ENCODE peak calls at places on chromosomes 2 and 18, in six cellular contexts. One of them, this sample, is unnamed.

GRCh38 chr2:137964066-137964858 is at the start of gene HNMT:
- DNase-seq in adrenal gland: peak; percentile 21
- DNase-seq in spleen: no peak
- DNase-seq in uterus: no peak
- DNase-seq in ovary: peak; percentile 34
- DNase-seq in OCI-LY7: no peak
- DNase-seq in this sample: peak; percentile 42

GRCh38 chr2:223041527-223042109 is 10.4 kb upstream of the KCNE4 start:
- DNase-seq in OCI-LY7: no peak
- DNase-seq in adrenal gland: peak; percentile 55
- DNase-seq in spleen: no peak
- DNase-seq in ovary: peak; percentile 71
- DNase-seq in uterus: peak; percentile 80
- DNase-seq in this sample: peak; percentile 83

GRCh38 chr2:41394541-41394940 is 653.3 kb upstream of the PKDCC start:
- DNase-seq in adrenal gland: no peak
- DNase-seq in uterus: no peak
- DNase-seq in spleen: no peak
- DNase-seq in ovary: no peak
- DNase-seq in OCI-LY7: no peak
- DNase-seq in this sample: no peak

GRCh38 chr2:28342081-28342967 is 50.3 kb upstream of the FOSL2 start:
- DNase-seq in ovary: peak; percentile 83
- DNase-seq in OCI-LY7: no peak
- DNase-seq in adrenal gland: peak; percentile 60
- DNase-seq in uterus: peak; percentile 84
- DNase-seq in spleen: peak; percentile 57
- DNase-seq in this sample: peak; percentile 53

GRCh38 chr2:213087040-213087439 is 64.4 kb downstream of the IKZF2 start:
- DNase-seq in OCI-LY7: no peak
- DNase-seq in uterus: no peak
- DNase-seq in ovary: no peak
- DNase-seq in spleen: no peak
- DNase-seq in adrenal gland: no peak
- DNase-seq in this sample: no peak

GRCh38 chr2:162252147-162252546 is 8.9 kb upstream of the FAP start:
- DNase-seq in uterus: no peak
- DNase-seq in OCI-LY7: no peak
- DNase-seq in adrenal gland: no peak
- DNase-seq in ovary: no peak
- DNase-seq in spleen: no peak
- DNase-seq in this sample: no peak

GRCh38 chr2:133146893-133147292 is 421.4 kb downstream of the NCKAP5 start:
- DNase-seq in OCI-LY7: no peak
- DNase-seq in adrenal gland: no peak
- DNase-seq in uterus: no peak
- DNase-seq in spleen: no peak
- DNase-seq in ovary: no peak
- DNase-seq in this sample: no peak

GRCh38 chr18:10482985-10483949 is 28.8 kb downstream of the APCDD1 start:
- DNase-seq in OCI-LY7: peak; percentile 81
- DNase-seq in adrenal gland: peak; percentile 55
- DNase-seq in spleen: no peak
- DNase-seq in uterus: no peak
- DNase-seq in ovary: peak; percentile 83
- DNase-seq in this sample: no peak

GRCh38 chr2:193371200-193371599 is 1176.5 kb upstream of the TMEFF2 start:
- DNase-seq in OCI-LY7: no peak
- DNase-seq in ovary: no peak
- DNase-seq in uterus: no peak
- DNase-seq in spleen: no peak
- DNase-seq in adrenal gland: no peak
- DNase-seq in this sample: no peak

GRCh38 chr2:88919087-88919738 is 227.7 kb downstream of the RPIA start:
- DNase-seq in uterus: no peak
- DNase-seq in OCI-LY7: no peak
- DNase-seq in spleen: no peak
- DNase-seq in adrenal gland: no peak
- DNase-seq in ovary: no peak
- DNase-seq in this sample: no peak

GRCh38 chr2:224946911-224947310 is 95.4 kb downstream of the DOCK10 start:
- DNase-seq in spleen: no peak
- DNase-seq in uterus: no peak
- DNase-seq in OCI-LY7: peak; percentile 86
- DNase-seq in ovary: no peak
- DNase-seq in adrenal gland: no peak
- DNase-seq in this sample: no peak
- H3K27ac ChIP-seq in spleen: peak overlapping the region; percentile 89
- H3K27ac ChIP-seq in uterus: no peak overlapping the region
- H3K27ac ChIP-seq in OCI-LY7: peak overlapping the region; percentile 92
- H3K27ac ChIP-seq in ovary: no peak overlapping the region
- H3K27ac ChIP-seq in adrenal gland: no peak overlapping the region
- H3K27ac ChIP-seq in this sample: peak overlapping the region; percentile 89

DNA sequence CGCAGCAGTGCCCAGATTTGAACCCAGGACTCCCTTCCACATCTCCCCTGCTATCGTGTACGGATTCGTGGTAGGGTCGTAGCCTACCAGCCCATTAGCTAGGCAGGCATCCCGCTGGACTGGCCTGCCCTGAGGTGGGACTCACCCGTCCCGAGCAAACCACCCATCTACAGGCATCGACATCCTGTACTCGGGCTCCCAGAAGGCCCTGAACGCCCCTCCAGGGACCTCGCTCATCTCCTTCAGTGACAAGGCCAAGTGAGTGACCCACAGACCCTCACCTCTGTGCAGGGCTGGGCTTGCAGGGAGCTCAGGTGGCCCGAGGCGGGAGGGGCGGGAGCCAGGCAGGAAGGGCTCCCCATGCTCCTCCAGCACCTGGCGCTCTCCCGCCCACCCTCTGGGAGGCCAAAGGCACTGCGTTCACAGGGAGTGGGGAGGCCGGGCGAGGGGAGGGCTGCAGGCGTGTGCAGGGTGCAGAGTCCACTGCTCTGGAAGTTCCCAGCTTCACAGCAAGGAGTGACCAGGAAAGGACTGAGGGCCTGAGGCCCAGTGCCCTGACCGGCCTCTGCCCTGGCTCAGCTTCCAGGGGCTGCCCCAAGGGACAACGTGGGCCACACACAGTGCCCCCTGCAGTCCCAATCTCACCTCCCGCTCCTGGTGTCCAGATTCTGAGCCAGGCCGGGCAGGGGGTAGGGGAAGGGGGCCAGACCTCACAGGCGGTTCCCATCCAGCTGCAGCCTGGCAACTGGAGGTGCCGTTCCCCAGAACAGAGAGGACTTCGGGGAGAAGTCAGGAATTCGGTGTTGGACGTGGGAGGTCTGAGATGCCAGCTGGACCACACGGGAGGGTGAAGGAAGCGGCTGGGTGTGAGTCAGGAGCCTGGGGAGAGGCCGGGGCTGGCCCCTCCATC is 5.4 kb downstream of the AGXT start:
- DNase-seq in uterus: peak; percentile 9
- DNase-seq in spleen: peak; percentile 69
- DNase-seq in adrenal gland: no peak
- DNase-seq in ovary: peak; percentile 14
- DNase-seq in OCI-LY7: no peak
- DNase-seq in this sample: no peak
- TF ChIP-seq CTCF in uterus: no peak
- TF ChIP-seq CTCF in spleen: no peak
- TF ChIP-seq CTCF in adrenal gland: no peak
- TF ChIP-seq CTCF in ovary: no peak
- TF ChIP-seq CTCF in OCI-LY7: no peak
- TF ChIP-seq CTCF in this sample: no peak

GRCh38 chr2:148887349-148888002 is 12.4 kb downstream of the KIF5C start:
- DNase-seq in OCI-LY7: no peak
- DNase-seq in ovary: no peak
- DNase-seq in spleen: no peak
- DNase-seq in adrenal gland: no peak
- DNase-seq in uterus: no peak
- DNase-seq in this sample: no peak
- H3K4me3 ChIP-seq in OCI-LY7: no peak overlapping the region
- H3K4me3 ChIP-seq in ovary: peak overlapping the region; percentile 18
- H3K4me3 ChIP-seq in spleen: peak overlapping the region; percentile 42
- H3K4me3 ChIP-seq in adrenal gland: peak overlapping the region; percentile 51
- H3K4me3 ChIP-seq in uterus: peak overlapping the region; percentile 12
- H3K4me3 ChIP-seq in this sample: peak overlapping the region; percentile 46

DNA sequence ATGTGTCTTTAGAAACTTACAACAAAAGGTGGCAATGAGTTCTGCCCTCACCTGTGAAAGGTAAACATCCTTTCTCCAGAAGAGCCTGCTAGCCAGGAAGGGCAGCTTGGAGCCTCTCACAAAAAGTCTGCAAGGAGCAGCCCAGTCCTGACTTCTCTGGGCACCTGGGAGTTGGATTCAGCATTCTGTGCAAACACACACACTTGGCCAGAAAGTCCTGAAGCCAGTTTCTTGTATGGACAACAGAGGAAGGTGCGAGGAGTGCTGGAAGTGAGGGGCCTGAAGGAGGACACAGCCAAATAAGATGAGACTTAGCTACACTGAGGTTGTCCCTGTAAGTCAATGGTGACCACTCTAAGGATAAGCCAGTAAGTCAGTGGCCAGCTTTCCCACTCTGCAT is 52.4 kb upstream of the SLC1A4 start:
- DNase-seq in uterus: no peak
- DNase-seq in adrenal gland: no peak
- DNase-seq in OCI-LY7: no peak
- DNase-seq in spleen: no peak
- DNase-seq in ovary: no peak
- DNase-seq in this sample: no peak
- H3K27ac ChIP-seq in uterus: no peak overlapping the region
- H3K27ac ChIP-seq in adrenal gland: no peak overlapping the region
- H3K27ac ChIP-seq in OCI-LY7: no peak overlapping the region
- H3K27ac ChIP-seq in spleen: peak overlapping the region; percentile 84
- H3K27ac ChIP-seq in ovary: no peak overlapping the region
- H3K27ac ChIP-seq in this sample: no peak overlapping the region

DNA sequence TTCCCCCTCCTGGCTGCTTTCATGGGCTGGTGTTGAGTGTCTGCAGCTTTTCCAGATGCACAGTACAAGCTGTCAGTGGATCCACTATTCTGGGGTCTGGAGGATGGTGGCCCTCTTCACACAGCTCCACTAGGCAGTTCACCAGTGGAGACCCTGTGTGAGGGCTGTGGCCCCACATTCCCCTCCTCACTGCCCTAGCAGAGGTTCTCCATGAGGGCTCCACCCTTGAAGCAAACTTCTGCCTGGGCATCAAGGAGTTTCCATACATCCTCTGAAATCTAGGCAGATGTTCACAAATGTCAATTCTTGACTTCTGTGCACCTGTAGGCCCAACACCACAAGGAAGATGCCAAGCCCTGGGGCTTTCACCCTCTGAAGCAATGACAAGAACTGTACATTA is 1386.2 kb upstream of the ACVR2A start:
- DNase-seq in ovary: no peak
- DNase-seq in uterus: no peak
- DNase-seq in spleen: no peak
- DNase-seq in adrenal gland: no peak
- DNase-seq in OCI-LY7: no peak
- DNase-seq in this sample: no peak
- TF ChIP-seq CTCF in ovary: no peak
- TF ChIP-seq CTCF in uterus: no peak
- TF ChIP-seq CTCF in spleen: no peak
- TF ChIP-seq CTCF in adrenal gland: no peak
- TF ChIP-seq CTCF in OCI-LY7: no peak
- TF ChIP-seq CTCF in this sample: no peak

DNA sequence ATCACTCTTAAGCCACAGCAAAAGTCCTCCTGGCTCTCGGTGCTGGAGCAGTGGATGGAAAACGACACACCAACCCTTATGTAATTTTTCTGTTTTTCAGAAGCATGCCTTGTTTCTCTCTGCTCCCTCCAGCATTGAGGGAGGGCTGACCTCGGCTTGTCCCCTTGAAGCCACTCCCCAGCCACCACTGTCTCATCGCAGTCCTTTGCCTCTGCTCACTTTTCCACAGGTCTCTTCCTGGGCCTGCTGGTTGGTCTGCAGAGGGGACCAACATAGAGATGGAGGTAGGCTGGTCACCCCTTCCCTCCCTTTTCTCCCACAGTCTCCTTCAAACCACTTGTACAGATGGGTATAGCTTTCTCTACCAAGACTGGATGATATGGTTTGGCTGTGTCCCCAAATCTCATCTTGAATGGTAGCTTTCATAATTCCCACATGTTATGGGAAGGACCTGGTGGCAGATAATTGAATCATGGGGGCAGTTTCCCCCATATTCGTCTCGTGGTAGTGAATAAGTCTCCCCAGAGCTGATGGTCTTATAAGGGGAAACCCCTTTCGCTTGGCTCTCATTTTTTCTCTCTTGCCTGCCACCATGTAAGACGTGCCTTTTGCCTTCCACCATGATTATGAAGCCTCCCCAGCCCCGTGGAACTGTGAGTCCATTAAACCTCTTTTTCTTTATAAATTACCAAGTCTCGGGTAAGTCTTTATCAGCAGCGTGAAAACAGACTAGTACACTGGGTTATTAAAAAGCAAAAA is 14.3 kb upstream of the RIOK3 start:
- DNase-seq in OCI-LY7: no peak
- DNase-seq in ovary: no peak
- DNase-seq in spleen: no peak
- DNase-seq in adrenal gland: no peak
- DNase-seq in uterus: no peak
- DNase-seq in this sample: no peak
- H3K4me3 ChIP-seq in OCI-LY7: peak overlapping the region; percentile 95
- H3K4me3 ChIP-seq in ovary: no peak overlapping the region
- H3K4me3 ChIP-seq in spleen: peak overlapping the region; percentile 82
- H3K4me3 ChIP-seq in adrenal gland: no peak overlapping the region
- H3K4me3 ChIP-seq in uterus: no peak overlapping the region
- H3K4me3 ChIP-seq in this sample: no peak overlapping the region

GRCh38 chr2:8412586-8412985 is 269.3 kb upstream of the ID2 start:
- DNase-seq in adrenal gland: no peak
- DNase-seq in OCI-LY7: no peak
- DNase-seq in uterus: peak; percentile 74
- DNase-seq in ovary: no peak
- DNase-seq in spleen: no peak
- DNase-seq in this sample: peak; percentile 57
- H3K27ac ChIP-seq in adrenal gland: no peak overlapping the region
- H3K27ac ChIP-seq in OCI-LY7: no peak overlapping the region
- H3K27ac ChIP-seq in uterus: no peak overlapping the region
- H3K27ac ChIP-seq in ovary: no peak overlapping the region
- H3K27ac ChIP-seq in spleen: peak overlapping the region; percentile 76
- H3K27ac ChIP-seq in this sample: no peak overlapping the region